ENCODE peak calls at places on chromosomes 7 and 10, in four cellular contexts. K is AG09309, L is nephron progenitor cell, G is mesothelial cell of epicardium. V is an unnamed sample.

GRCh38 chr10:63286340-63286739 is 153.2 kb downstream of the NRBF2 start:
- DNase-seq in K (no peak), L (no peak), G (no peak), V (no peak)

GRCh38 chr10:86025509-86025908 is 341.1 kb downstream of the GRID1 start:
- DNase-seq in K (no peak), L (no peak), G (no peak), V (no peak)

GRCh38 chr7:32066441-32066840 is 3.8 kb downstream of the PDE1C start:
- DNase-seq in K (no peak), L (no peak), G (no peak), V (no peak)

GRCh38 chr10:60759181-60759580 is 19.1 kb upstream of the CDK1 start:
- DNase-seq in K (no peak), L (no peak), G (no peak), V (no peak)

GRCh38 chr10:73841526-73842285 is 30.3 kb upstream of the NDST2 start:
- DNase-seq in K (no peak), L (no peak), G (no peak), V (no peak)

GRCh38 chr7:40959955-40960354 is 742.9 kb downstream of the INHBA start:
- DNase-seq in K (no peak), L (no peak), G (no peak), V (no peak)

GRCh38 chr7:32879460-32879859 is 12.1 kb downstream of the KBTBD2 start:
- DNase-seq in K (no peak), L (no peak), G (no peak), V (no peak)

GRCh38 chr10:3625959-3626751 is 158.9 kb downstream of the KLF6 start:
- DNase-seq in K (peak; percentile 65), L (no peak), G (no peak), V (no peak)

GRCh38 chr10:124725171-124725631 is 19.0 kb downstream of the FAM53B start:
- DNase-seq in K (no peak), L (no peak), G (no peak), V (no peak)

GRCh38 chr7:156368053-156368452 is 272.5 kb upstream of the RNF32 start:
- DNase-seq in K (no peak), L (no peak), G (no peak), V (no peak)

GRCh38 chr10:33858326-33858725 is 523.9 kb upstream of the NRP1 start:
- DNase-seq in K (no peak), L (no peak), G (no peak), V (no peak)

GRCh38 chr10:34474060-34474376 is 341.1 kb downstream of the PARD3 start:
- DNase-seq in K (no peak), L (no peak), G (no peak), V (no peak)

GRCh38 chr10:59018977-59019376 is 157.5 kb upstream of the PHYHIPL start:
- DNase-seq in K (no peak), L (no peak), G (no peak), V (no peak)

GRCh38 chr7:147245274-147245673 is 1128.7 kb downstream of the CNTNAP2 start:
- DNase-seq in K (no peak), L (peak; percentile 32), G (no peak), V (peak; percentile 31)

GRCh38 chr7:77352688-77353406 is 63.3 kb downstream of the GSAP start:
- DNase-seq in K (no peak), L (no peak), G (no peak), V (no peak)

GRCh38 chr7:140506788-140507464 is 27.6 kb upstream of the MKRN1 start:
- DNase-seq in K (peak; percentile 48), L (peak; percentile 27), G (no peak), V (no peak)

GRCh38 chr7:150388306-150388705 is 9.2 kb downstream of the ZNF775 start:
- DNase-seq in K (no peak), L (no peak), G (no peak), V (no peak)

GRCh38 chr7:151465169-151465568 is 25.2 kb upstream of the CRYGN start:
- DNase-seq in K (no peak), L (no peak), G (no peak), V (no peak)

GRCh38 chr10:32889631-32890212 is 68.3 kb downstream of the ITGB1 start:
- DNase-seq in K (no peak), L (no peak), G (no peak), V (no peak)

GRCh38 chr10:97522071-97522470 is 23.3 kb downstream of the UBTD1 start:
- DNase-seq in K (no peak), L (no peak), G (no peak), V (no peak)

GRCh38 chr7:98836811-98837631 is 32.8 kb downstream of the TMEM130 start:
- DNase-seq in K (no peak), L (peak; percentile 73), G (no peak), V (peak; percentile 60)

GRCh38 chr7:130957140-130957513 is 223.1 kb upstream of the KLF14 start:
- DNase-seq in K (no peak), L (no peak), G (no peak), V (no peak)

GRCh38 chr10:119537953-119538630 is 4.4 kb downstream of the RGS10 start:
- DNase-seq in K (no peak), L (no peak), G (no peak), V (no peak)

DNA sequence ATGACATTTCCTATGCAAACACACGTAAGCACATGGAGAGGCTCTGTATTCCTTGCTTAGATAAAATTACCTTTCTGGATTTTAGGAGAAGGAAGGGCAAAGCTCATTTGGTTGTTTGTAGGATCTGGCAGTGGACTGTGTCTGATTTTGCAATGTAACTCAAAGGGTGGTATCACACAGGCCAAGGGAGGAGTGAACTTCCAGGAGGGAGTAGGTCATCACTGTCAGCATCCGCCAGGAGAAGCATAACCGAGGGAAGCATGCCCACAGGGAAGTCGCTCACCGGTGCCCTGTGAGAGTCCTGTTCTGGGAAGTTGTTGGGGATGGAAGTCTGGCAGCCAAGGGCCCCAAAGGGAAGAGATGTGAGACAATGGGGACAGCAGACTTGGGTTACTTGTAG is 74.3 kb downstream of the CFAP58 start:
- DNase-seq in K (no peak), L (no peak), G (no peak), V (no peak)
- TF ChIP-seq CTCF in K (no peak), L (no peak), G (no peak), V (no peak)

GRCh38 chr10:102420810-102421644 is at the start of gene FBXL15:
- DNase-seq in K (peak; percentile 86), L (peak; percentile 97), G (peak; percentile 94), V (peak; percentile 99)
- TF ChIP-seq CTCF in K (no peak), L (no peak), G (no peak), V (peak; percentile 18)

DNA sequence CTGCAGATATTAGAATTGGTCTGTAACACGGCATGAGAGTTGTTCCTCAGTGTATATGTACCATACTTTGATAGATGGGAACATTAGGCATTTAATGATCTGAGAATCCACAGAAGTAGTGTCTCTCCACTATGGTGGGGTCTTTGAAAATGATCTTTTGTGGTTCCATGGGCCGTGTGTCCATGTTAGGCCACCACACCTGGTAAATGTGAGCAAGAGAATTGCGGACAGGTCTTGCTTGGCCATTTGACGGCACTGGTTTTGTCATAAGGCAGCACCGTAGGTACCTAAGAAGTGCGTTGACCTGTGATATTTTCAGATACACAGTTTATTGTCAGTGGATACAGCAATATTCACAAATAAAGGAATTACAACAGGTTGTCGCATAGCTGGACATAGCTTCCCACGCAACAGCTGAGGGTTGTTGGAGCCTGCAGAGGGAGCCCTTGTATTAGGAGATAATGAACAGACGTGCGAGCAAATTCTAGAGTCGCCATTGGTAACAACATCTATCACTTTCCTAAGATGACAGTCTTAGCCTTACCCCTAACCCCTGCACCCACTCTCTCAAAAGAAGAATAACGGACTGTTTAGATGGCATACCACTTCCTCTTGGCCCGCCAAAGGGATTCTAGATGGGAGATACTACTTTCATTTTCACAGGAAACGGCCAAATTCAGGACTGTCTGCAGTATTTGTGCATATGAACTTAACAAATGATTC is 111.4 kb downstream of the COL28A1 start:
- DNase-seq in K (no peak), L (peak; percentile 50), G (no peak), V (peak; percentile 60)
- TF ChIP-seq CTCF in K (peak; percentile 88), L (peak; percentile 62), G (peak; percentile 29), V (peak; percentile 80)

DNA sequence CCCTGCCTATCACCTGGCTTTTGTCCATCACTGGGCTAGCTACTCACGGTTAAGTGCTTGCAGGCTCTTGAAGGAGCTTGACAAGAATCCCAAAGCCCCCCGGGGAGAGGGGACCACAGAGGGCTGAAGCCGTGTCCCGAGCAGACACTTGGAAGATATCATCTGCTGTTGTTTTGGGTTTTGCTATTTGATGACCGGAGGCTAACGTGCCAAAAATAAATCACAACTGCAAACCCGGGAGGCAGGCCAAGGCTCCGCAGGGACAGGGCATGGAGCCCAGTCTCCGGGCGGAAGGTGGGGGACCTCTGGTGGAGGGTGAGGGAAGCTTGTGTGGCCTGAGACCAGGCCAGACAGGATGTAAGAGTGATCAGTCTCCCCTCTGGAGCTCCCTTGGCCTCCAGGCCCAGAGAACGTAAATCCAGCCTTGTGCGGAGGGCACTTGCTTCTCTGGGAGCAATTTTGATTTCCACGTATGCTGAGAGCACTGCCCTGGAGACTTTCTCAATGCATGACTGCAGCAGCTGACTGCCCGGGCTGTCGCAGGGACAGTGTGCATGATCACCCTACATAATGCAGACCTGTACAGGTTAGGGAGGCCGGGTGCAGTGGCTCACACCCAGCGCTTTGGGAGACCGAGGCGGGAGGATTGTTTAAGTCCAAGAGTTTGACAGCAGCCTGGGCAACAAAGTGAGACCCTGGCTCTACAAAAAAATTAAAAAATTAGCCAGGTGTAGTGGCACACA is at the start of gene PHKG1:
- DNase-seq in K (peak; percentile 72), L (no peak), G (no peak), V (no peak)
- TF ChIP-seq CTCF in K (peak; percentile 77), L (no peak), G (no peak), V (peak; percentile 24)

DNA sequence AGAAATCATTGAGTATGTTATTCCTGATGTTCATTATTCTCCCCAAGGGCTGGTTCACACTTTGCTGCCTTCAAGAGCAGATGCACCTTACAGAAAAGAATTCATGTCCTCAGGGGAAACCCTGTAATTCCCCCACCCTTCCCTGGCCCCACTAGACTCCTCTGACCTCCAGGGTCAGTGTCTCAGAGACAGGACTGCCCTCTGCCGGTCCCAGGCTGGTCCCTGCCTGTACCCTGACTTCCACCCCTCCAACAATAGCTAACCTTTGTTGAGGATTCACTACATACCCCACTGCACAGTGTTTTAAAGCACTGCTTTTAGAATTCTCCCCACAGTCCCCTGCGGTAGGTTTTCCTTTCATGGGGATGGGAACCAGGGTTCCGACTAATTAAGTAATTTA is 4.4 kb upstream of the SEPHS1 start:
- DNase-seq in K (no peak), L (no peak), G (no peak), V (peak; percentile 53)
- TF ChIP-seq CTCF in K (no peak), L (no peak), G (no peak), V (peak; percentile 64)

GRCh38 chr10:27760867-27761266 is 15.2 kb upstream of the MKX start:
- DNase-seq in K (no peak), L (no peak), G (no peak), V (no peak)

DNA sequence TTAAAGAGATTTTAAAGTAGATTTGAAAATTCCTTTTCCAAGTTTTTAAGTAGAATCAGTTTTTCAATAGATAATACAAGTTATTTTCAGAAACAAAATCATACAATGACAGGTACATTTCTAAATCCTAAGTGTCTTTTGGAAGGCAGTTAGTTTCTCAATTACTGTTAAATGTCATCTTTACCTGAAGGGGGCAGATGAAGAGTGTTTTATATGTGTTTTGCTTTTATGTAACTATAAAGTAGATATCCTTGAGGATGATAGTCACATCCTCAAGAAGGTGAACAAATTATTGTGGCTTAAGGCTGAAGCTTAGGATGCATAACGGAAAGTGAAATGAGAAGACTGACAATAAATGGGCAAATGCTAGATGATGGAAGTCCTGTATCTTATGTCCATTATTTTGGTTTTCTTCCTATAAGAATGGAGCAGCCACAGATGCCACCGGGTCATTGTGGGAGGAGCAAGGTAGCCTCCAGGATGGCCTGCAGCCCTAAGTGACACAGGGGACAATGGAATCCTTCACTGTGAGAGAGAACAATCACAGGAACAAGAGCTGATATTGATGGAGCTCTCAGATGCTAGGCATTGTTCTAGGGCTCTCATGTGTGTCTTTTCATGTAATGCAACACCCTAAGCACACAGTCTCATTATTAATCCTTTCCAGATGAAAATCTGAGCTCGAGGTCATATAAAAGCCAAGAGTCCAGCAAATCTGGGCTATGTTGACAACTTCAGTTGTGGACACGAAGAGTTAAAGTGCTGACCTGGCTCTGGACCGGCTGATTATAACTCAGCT is 14.1 kb upstream of the MKX start:
- DNase-seq in K (no peak), L (no peak), G (no peak), V (no peak)
- TF ChIP-seq CTCF in K (peak; percentile 13), L (no peak), G (no peak), V (peak; percentile 3)

V was measured in GM13977.